ENCODE peak calls at places on chromosomes 7 and 10, in six cellular contexts. E, V, O, C, A and D are unnamed samples.

GRCh38 chr10:42637648-42638052 is 720 bp downstream of the ZNF33B start:
- DNase-seq in E (no peak), V (no peak), O (no peak), C (no peak), A (no peak), D (no peak)

GRCh38 chr10:56823849-56824248 is 462.8 kb upstream of the ZWINT start:
- DNase-seq in E (no peak), V (no peak), O (peak), C (peak), A (no peak), D (peak)

GRCh38 chr10:26311383-26311940 is 94.9 kb downstream of the GAD2 start:
- DNase-seq in E (no peak), V (no peak), O (no peak), C (peak), A (no peak), D (peak)

GRCh38 chr7:135274495-135275268 is 41.0 kb downstream of the STRA8 start:
- DNase-seq in E (peak), V (peak), O (peak), C (peak), A (peak), D (peak)

GRCh38 chr10:59892697-59893096 is 13.7 kb downstream of the CCDC6 start:
- DNase-seq in E (no peak), V (no peak), O (no peak), C (no peak), A (no peak), D (no peak)

GRCh38 chr10:86969421-86970041 is 1.2 kb downstream of the ADIRF start:
- DNase-seq in E (peak), V (no peak), O (peak), C (no peak), A (no peak), D (peak)

GRCh38 chr7:130473289-130473688 is 18.6 kb upstream of the MEST start:
- DNase-seq in E (no peak), V (no peak), O (no peak), C (no peak), A (no peak), D (no peak)

GRCh38 chr10:31838709-31839108 is 89.9 kb downstream of the ARHGAP12 start:
- DNase-seq in E (no peak), V (no peak), O (no peak), C (peak), A (no peak), D (no peak)

GRCh38 chr10:78763651-78764395 is 304.9 kb upstream of the ZMIZ1 start:
- DNase-seq in E (no peak), V (no peak), O (no peak), C (no peak), A (peak), D (no peak)

GRCh38 chr10:86942441-86943315 is 14.7 kb downstream of the MMRN2 start:
- DNase-seq in E (peak), V (no peak), O (no peak), C (peak), A (no peak), D (no peak)

GRCh38 chr7:107037866-107038598 is 6.5 kb upstream of the PRKAR2B start:
- DNase-seq in E (no peak), V (no peak), O (no peak), C (no peak), A (no peak), D (no peak)

GRCh38 chr7:69825031-69825681 is 226.9 kb downstream of the AUTS2 start:
- DNase-seq in E (no peak), V (no peak), O (no peak), C (no peak), A (no peak), D (no peak)

GRCh38 chr7:21086688-21087087 is 300.0 kb upstream of the SP8 start:
- DNase-seq in E (no peak), V (no peak), O (peak), C (no peak), A (no peak), D (no peak)

GRCh38 chr7:134780166-134780853 is 876 bp downstream of the CALD1 start:
- DNase-seq in E (no peak), V (no peak), O (no peak), C (no peak), A (no peak), D (peak)

GRCh38 chr10:69232252-69232651 is 12.1 kb downstream of the HKDC1 start:
- DNase-seq in E (no peak), V (peak), O (peak), C (peak), A (no peak), D (peak)

GRCh38 chr7:112573302-112574039 is 92.7 kb downstream of the LSMEM1 start:
- DNase-seq in E (no peak), V (no peak), O (peak), C (peak), A (no peak), D (peak)

GRCh38 chr7:113521468-113521867 is 397.3 kb downstream of the PPP1R3A start:
- DNase-seq in E (no peak), V (no peak), O (no peak), C (no peak), A (no peak), D (peak)

GRCh38 chr7:77674878-77675277 is 21.4 kb upstream of the RSBN1L start:
- DNase-seq in E (no peak), V (no peak), O (peak), C (no peak), A (no peak), D (peak)

GRCh38 chr10:33321516-33321915 is 13.0 kb downstream of the NRP1 start:
- DNase-seq in E (no peak), V (no peak), O (no peak), C (no peak), A (no peak), D (peak)

GRCh38 chr7:142338633-142339501 is 81.0 kb upstream of the PRSS58 start:
- DNase-seq in E (no peak), V (no peak), O (peak), C (peak), A (no peak), D (peak)

GRCh38 chr7:134366481-134366880 is 49.8 kb upstream of the SLC35B4 start:
- DNase-seq in E (no peak), V (no peak), O (no peak), C (no peak), A (no peak), D (peak)

GRCh38 chr7:153010416-153010815 is 250.9 kb downstream of the ACTR3B start:
- DNase-seq in E (no peak), V (no peak), O (no peak), C (no peak), A (no peak), D (no peak)

DNA sequence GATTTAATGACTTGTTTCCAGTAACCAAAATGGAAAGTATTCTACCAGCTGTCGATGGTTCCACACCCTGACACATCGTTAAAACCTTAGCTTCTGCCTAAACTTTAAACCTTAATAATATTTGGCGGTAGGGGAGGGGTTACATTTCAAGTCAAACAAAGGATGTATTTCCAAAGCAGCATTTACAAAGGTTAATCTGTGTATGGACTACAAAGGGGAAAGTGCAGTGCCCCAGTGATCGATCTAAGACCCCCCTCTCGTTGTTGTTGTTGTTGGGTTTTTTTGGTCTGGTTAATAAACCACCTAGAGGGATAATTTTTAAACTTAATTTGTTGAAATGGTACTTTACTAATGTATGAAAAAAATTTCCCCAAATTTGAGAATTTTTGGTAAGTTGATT is 1.1 kb upstream of the STEAP2 start:
- DNase-seq in E (no peak), V (no peak), O (peak), C (no peak), A (no peak), D (peak)
- H3K27ac ChIP-seq in E (peak), V (no peak), O (no peak), C (no peak), A (peak), D (peak)

GRCh38 chr10:74179124-74179710 is 28.2 kb downstream of the ADK start:
- DNase-seq in E (no peak), V (no peak), O (peak), C (no peak), A (no peak), D (peak)
- H3K27ac ChIP-seq in E (no peak), V (no peak), O (no peak), C (no peak), A (no peak), D (no peak)

DNA sequence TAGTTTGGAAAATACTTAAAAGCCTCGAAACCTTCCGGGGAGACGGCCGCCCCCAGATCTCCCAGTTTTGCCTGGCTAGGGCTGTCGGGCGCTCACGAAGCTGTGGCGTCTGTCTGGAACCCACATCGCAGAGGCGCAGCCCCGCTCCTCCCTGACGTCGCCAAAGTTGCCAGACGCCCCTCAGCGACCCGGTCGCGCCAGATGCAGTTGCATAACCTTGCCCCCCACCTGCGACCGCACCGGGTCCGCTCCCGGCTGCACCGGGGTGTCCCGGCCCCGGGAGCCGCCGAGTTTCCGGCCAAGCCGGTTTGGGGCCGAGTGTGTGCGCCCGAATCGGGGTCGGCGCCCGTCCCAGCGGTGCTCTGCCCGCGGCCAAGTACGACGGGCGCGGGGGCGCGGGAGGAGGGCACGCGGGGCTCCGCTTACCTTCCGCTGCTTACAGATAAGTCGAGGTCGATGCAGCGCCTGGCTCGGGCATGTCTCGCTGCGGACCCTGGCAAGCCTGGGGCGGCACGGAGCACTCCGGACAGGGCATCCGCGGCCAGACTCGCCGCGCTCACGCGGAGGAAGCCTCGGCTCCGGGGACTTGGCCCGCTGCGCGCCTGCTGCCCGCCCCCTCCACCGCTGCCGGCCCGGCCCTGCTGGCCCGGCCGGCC is 692 bp downstream of the INSYN2A start:
- DNase-seq in E (no peak), V (no peak), O (no peak), C (peak), A (no peak), D (peak)
- H3K27ac ChIP-seq in E (no peak), V (no peak), O (no peak), C (no peak), A (no peak), D (no peak)

GRCh38 chr10:70341016-70341415 is 41.4 kb downstream of the LRRC20 start:
- DNase-seq in E (no peak), V (no peak), O (no peak), C (no peak), A (no peak), D (no peak)

GRCh38 chr10:70343712-70344111 is 38.7 kb downstream of the LRRC20 start:
- DNase-seq in E (no peak), V (no peak), O (no peak), C (no peak), A (peak), D (peak)

GRCh38 chr10:70346155-70346554 is 36.3 kb downstream of the LRRC20 start:
- DNase-seq in E (no peak), V (no peak), O (no peak), C (no peak), A (no peak), D (no peak)

GRCh38 chr10:70344144-70344543 is 38.3 kb downstream of the LRRC20 start:
- DNase-seq in E (no peak), V (no peak), O (no peak), C (no peak), A (no peak), D (no peak)

GRCh38 chr10:70343312-70343711 is 39.1 kb downstream of the LRRC20 start:
- DNase-seq in E (no peak), V (no peak), O (no peak), C (no peak), A (peak), D (no peak)
- H3K27ac ChIP-seq in E (no peak), V (no peak), O (no peak), C (no peak), A (peak), D (no peak)

DNA sequence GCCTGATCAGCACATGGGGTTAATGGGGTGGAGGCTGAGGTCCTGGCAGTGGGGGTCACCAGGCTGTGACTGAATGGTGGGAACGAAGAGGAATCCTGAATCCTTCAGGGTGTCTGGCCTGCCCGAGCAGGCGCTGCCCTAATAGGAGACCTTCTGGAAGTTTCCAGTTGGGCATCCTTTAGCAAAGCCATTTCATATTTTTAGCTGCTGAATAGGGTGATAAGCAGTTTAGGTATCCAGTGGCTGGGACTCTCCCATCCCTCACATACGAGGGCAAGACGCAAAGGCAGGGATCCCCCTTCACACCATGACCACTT is 159.3 kb downstream of the SH3PXD2A start:
- DNase-seq in E (no peak), V (no peak), O (no peak), C (no peak), A (no peak), D (no peak)
- H3K27ac ChIP-seq in E (no peak), V (peak), O (no peak), C (no peak), A (peak), D (peak)